ENCODE peak calls at places on chromosomes 7 and 10, in seven cellular contexts. N is A549, Y is GM12892, K is IMR-90, E is ovary, U is uterus, D is endothelial cell of umbilical vein. O is an unnamed sample.
A peak's percentile ranks its signal among the peaks of the same experiment; 100 is the strongest.

GRCh38 chr7:28411876-28412662 is at the start of gene CREB5:
- DNase-seq in N (peak; percentile 45), E (no peak), D (no peak), U (no peak), K (peak; percentile 42), Y (no peak), O (peak; percentile 11)

GRCh38 chr10:53108317-53108934 is 335.8 kb upstream of the MBL2 start:
- DNase-seq in Y (no peak), D (no peak), N (no peak), K (no peak), E (no peak), U (no peak), O (no peak)

GRCh38 chr10:47164800-47165128 is 135.2 kb upstream of the GDF10 start:
- DNase-seq in K (peak; percentile 28), N (no peak), U (no peak), E (no peak), Y (no peak), D (no peak), O (no peak)

GRCh38 chr10:77602231-77602912 is 35.2 kb downstream of the KCNMA1 start:
- DNase-seq in U (no peak), E (no peak), Y (no peak), K (peak; percentile 89), D (no peak), N (no peak), O (no peak)

GRCh38 chr10:73998623-73999622 is 1.0 kb downstream of the VCL start:
- DNase-seq in E (peak; percentile 71), K (peak; percentile 86), N (peak; percentile 74), D (peak; percentile 84), U (peak; percentile 75), Y (no peak), O (peak; percentile 14)

GRCh38 chr10:133206311-133207040 is 23.5 kb upstream of the UTF1 start:
- DNase-seq in K (no peak), N (no peak), E (no peak), U (no peak), D (no peak), Y (no peak), O (no peak)

GRCh38 chr10:94200148-94200846 is 162.4 kb downstream of the NOC3L start:
- DNase-seq in N (no peak), U (no peak), E (no peak), D (no peak), Y (no peak), K (no peak), O (peak; percentile 19)

GRCh38 chr7:28165971-28166955 is 14.3 kb downstream of the JAZF1 start:
- DNase-seq in U (no peak), Y (no peak), E (no peak), D (no peak), N (no peak), K (peak; percentile 92), O (no peak)

GRCh38 chr10:132133005-132133404 is 53.7 kb upstream of the DPYSL4 start:
- DNase-seq in N (no peak), Y (no peak), K (no peak), D (no peak), E (no peak), U (no peak), O (no peak)

GRCh38 chr7:42107484-42107883 is 129.5 kb downstream of the GLI3 start:
- DNase-seq in Y (no peak), D (no peak), K (no peak), E (no peak), U (no peak), N (no peak), O (no peak)

GRCh38 chr10:132939957-132940790 is 2.2 kb downstream of the CFAP46 start:
- DNase-seq in K (peak; percentile 47), Y (peak; percentile 53), E (peak; percentile 7), U (no peak), N (peak; percentile 62), D (peak; percentile 30), O (peak; percentile 53)

GRCh38 chr10:69816963-69817605 is 15.4 kb downstream of the COL13A1 start:
- DNase-seq in E (no peak), D (no peak), N (no peak), K (no peak), Y (no peak), U (no peak), O (no peak)

GRCh38 chr10:79342295-79342761 is 4.9 kb upstream of the PPIF start:
- DNase-seq in E (no peak), N (no peak), K (no peak), Y (no peak), D (no peak), U (no peak), O (peak; percentile 22)

GRCh38 chr7:41256186-41256945 is 446.5 kb downstream of the INHBA start:
- DNase-seq in E (no peak), U (no peak), K (peak; percentile 59), N (no peak), D (no peak), Y (no peak), O (no peak)

GRCh38 chr10:12539350-12540164 is 190.2 kb downstream of the CAMK1D start:
- DNase-seq in U (no peak), Y (no peak), E (no peak), D (no peak), K (no peak), N (no peak), O (no peak)

GRCh38 chr7:139660317-139661042 is 117.3 kb downstream of the HIPK2 start:
- DNase-seq in U (no peak), E (no peak), Y (no peak), K (no peak), D (no peak), N (no peak), O (no peak)

GRCh38 chr10:79146611-79147130 is 77.9 kb downstream of the ZMIZ1 start:
- DNase-seq in D (peak; percentile 67), K (peak; percentile 37), U (no peak), E (peak; percentile 64), Y (no peak), N (no peak), O (no peak)

GRCh38 chr10:72334196-72334831 is 20.4 kb downstream of the DNAJB12 start:
- DNase-seq in Y (no peak), E (peak; percentile 84), N (no peak), D (peak; percentile 46), K (peak; percentile 50), U (peak; percentile 56), O (no peak)

GRCh38 chr10:132226586-132227405 is 40.0 kb downstream of the DPYSL4 start:
- DNase-seq in N (no peak), Y (no peak), U (no peak), K (no peak), E (no peak), D (no peak), O (no peak)

GRCh38 chr7:47988496-47989386 is 9.3 kb upstream of the HUS1 start:
- DNase-seq in N (peak; percentile 21), Y (no peak), U (no peak), K (peak; percentile 5), D (no peak), E (no peak), O (no peak)

GRCh38 chr10:57579926-57580325 is 687.8 kb downstream of the IPMK start:
- DNase-seq in D (no peak), Y (no peak), U (no peak), N (peak; percentile 60), E (no peak), K (peak; percentile 2), O (no peak)

GRCh38 chr10:94036664-94037033 is 42.9 kb downstream of the PLCE1 start:
- DNase-seq in N (no peak), E (no peak), D (no peak), Y (no peak), U (no peak), K (no peak), O (no peak)

GRCh38 chr7:134101716-134102115 is 25.4 kb upstream of the LRGUK start:
- DNase-seq in E (no peak), D (no peak), Y (no peak), N (no peak), K (no peak), U (no peak), O (no peak)
- TF ChIP-seq POLR2A in E (no peak), D (no peak), Y (no peak), N (no peak), K (no peak), U (no peak), O (no peak)

GRCh38 chr10:30058111-30058510 is 1.3 kb downstream of the JCAD start:
- DNase-seq in Y (no peak), D (peak; percentile 54), E (no peak), U (peak; percentile 37), N (no peak), K (no peak), O (no peak)

GRCh38 chr10:30058570-30059132 is 735 bp downstream of the JCAD start:
- DNase-seq in U (peak; percentile 28), K (no peak), N (no peak), E (peak; percentile 48), D (peak; percentile 45), Y (no peak), O (no peak)

GRCh38 chr10:30057421-30057841 is 2.0 kb downstream of the JCAD start:
- DNase-seq in N (peak; percentile 58), U (no peak), Y (no peak), E (no peak), D (peak; percentile 65), K (peak; percentile 40), O (no peak)

GRCh38 chr10:30056767-30057355 is 2.5 kb downstream of the JCAD start:
- DNase-seq in N (no peak), Y (no peak), D (peak; percentile 68), E (no peak), K (no peak), U (no peak), O (no peak)

DNA sequence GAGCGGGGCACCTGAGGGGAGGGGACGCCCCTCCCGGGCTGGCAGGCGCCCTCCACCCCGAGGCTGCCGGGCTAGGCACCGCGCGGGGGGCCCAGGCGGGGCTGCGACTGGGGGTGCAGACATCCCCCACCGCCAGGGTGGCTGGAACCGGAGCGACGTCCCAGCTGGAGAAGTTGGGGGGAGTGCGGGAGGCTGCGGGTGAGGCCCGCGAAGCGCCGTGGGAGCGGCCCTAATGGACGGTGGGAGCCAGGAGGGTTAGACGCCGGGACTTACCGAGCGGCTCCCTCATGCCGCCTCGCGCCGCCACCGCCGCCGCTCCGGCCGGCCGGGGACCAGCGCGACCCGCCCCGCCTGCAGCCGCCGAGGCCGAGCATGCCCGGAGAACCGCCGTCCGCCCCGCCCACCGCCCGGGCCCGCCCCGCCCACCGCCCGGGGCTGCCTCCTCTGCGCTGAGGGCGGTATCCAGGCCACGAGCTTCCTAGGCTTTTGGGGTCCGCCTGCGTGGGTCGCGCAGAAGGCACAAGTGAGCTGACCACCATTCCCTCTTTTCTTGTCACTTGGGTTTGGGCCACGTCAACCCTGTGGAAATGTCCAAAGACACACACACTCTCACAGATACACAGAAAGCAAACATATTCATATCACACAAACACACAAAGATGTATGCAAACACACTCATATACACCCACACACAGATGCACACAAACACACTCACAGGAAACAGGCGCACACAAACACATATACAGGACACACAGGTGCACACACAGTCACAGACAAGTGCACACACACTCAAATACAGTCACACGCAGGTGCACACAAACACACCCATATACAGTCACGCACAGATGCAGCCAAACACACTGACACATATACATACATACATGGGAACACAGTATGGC is at the start of gene JCAD:
- DNase-seq in K (no peak), D (peak; percentile 69), Y (peak; percentile 39), E (peak; percentile 85), U (peak; percentile 84), N (peak; percentile 32), O (peak; percentile 43)
- TF ChIP-seq POLR2A in K (no peak), D (peak; percentile 55), Y (no peak), E (no peak), U (peak; percentile 80), N (peak; percentile 63), O (no peak)

GRCh38 chr7:43582503-43583423 is at the start of gene STK17A:
- DNase-seq in U (peak; percentile 93), D (peak; percentile 92), E (peak; percentile 95), N (peak; percentile 93), K (peak; percentile 85), Y (peak; percentile 74), O (peak; percentile 95)
- TF ChIP-seq POLR2A in U (peak; percentile 40), D (peak; percentile 96), E (peak; percentile 53), N (peak; percentile 97), K (peak; percentile 99), Y (peak; percentile 97), O (peak; percentile 78)

GRCh38 chr7:24979863-24980694 is at the start of gene OSBPL3:
- DNase-seq in K (peak; percentile 95), N (peak; percentile 94), E (peak; percentile 98), U (peak; percentile 95), D (peak; percentile 95), Y (peak; percentile 74), O (peak; percentile 97)
- TF ChIP-seq POLR2A in K (peak; percentile 79), N (peak; percentile 57), E (peak; percentile 44), U (peak; percentile 67), D (peak; percentile 58), Y (peak; percentile 77), O (peak; percentile 76)

O was measured in erythroblast.